ENCODE peak calls at places on chromosome 1, in four cellular contexts. M is endodermal cell; T is CD8-positive, alpha-beta T cell; E is psoas muscle. K is an unnamed sample.

GRCh38 chr1:239811211-239811902 is 280.3 kb upstream of the FMN2 start:
- DNase-seq in E (no peak), T (no peak), M (peak; percentile 93), K (no peak)

GRCh38 chr1:182003953-182004586 is 57.4 kb downstream of the ZNF648 start:
- DNase-seq in M (peak; percentile 72), E (peak; percentile 39), T (no peak), K (no peak)

GRCh38 chr1:218048828-218049227 is 236.3 kb upstream of the RRP15 start:
- DNase-seq in E (no peak), M (no peak), T (no peak), K (no peak)

GRCh38 chr1:168328965-168329364 is 48.3 kb downstream of the TBX19 start:
- DNase-seq in T (no peak), M (no peak), E (no peak), K (no peak)

GRCh38 chr1:115837762-115838421 is 3.0 kb downstream of the NHLH2 start:
- DNase-seq in E (no peak), T (no peak), M (peak; percentile 83), K (peak; percentile 62)

GRCh38 chr1:156508205-156508954 is 7.8 kb upstream of the MEF2D start:
- DNase-seq in M (no peak), E (peak; percentile 94), T (no peak), K (no peak)

GRCh38 chr1:188065917-188066316 is 1237.2 kb downstream of the PLA2G4A start:
- DNase-seq in E (no peak), M (no peak), T (no peak), K (no peak)

GRCh38 chr1:210697185-210697584 is 368.5 kb downstream of the HHAT start:
- DNase-seq in M (peak; percentile 73), E (no peak), T (no peak), K (no peak)

GRCh38 chr1:6360517-6360916 is 33.0 kb downstream of the ACOT7 start:
- DNase-seq in E (no peak), T (no peak), M (no peak), K (no peak)

GRCh38 chr1:199404191-199404590 is 623.3 kb upstream of the NR5A2 start:
- DNase-seq in T (no peak), M (no peak), E (no peak), K (no peak)

GRCh38 chr1:159935719-159936283 is 9.6 kb downstream of the IGSF9 start:
- DNase-seq in M (no peak), E (no peak), T (no peak), K (no peak)

GRCh38 chr1:23643668-23644554 is 47.7 kb upstream of the RPL11 start:
- DNase-seq in E (no peak), T (no peak), M (no peak), K (no peak)

GRCh38 chr1:205183676-205184335 is 27.7 kb downstream of the DSTYK start:
- DNase-seq in T (no peak), E (no peak), M (no peak), K (no peak)

GRCh38 chr1:181413836-181414235 is 69.5 kb upstream of the CACNA1E start:
- DNase-seq in T (no peak), M (no peak), E (no peak), K (no peak)

GRCh38 chr1:48552420-48552819 is 80.4 kb upstream of the SPATA6 start:
- DNase-seq in M (peak; percentile 70), E (no peak), T (no peak), K (peak; percentile 47)

GRCh38 chr1:8660455-8660854 is 157.0 kb downstream of the RERE start:
- DNase-seq in T (no peak), E (peak; percentile 87), M (no peak), K (peak; percentile 84)

GRCh38 chr1:228014235-228014930 is 7.6 kb downstream of the WNT3A start:
- DNase-seq in M (no peak), T (no peak), E (peak; percentile 51), K (peak; percentile 25)

GRCh38 chr1:247111259-247111635 is 7.1 kb upstream of the ZNF669 start:
- DNase-seq in T (no peak), M (no peak), E (no peak), K (no peak)

GRCh38 chr1:247113094-247113497 is 8.9 kb upstream of the ZNF669 start:
- DNase-seq in M (peak; percentile 61), E (no peak), T (no peak), K (no peak)

GRCh38 chr1:247111636-247112478 is 7.7 kb upstream of the ZNF669 start:
- DNase-seq in T (no peak), M (peak; percentile 80), E (peak; percentile 87), K (no peak)

GRCh38 chr1:247113733-247114271 is 9.6 kb upstream of the ZNF669 start:
- DNase-seq in E (no peak), M (no peak), T (no peak), K (no peak)

GRCh38 chr1:247112479-247112781 is 8.3 kb upstream of the ZNF669 start:
- DNase-seq in E (no peak), M (no peak), T (no peak), K (no peak)
- H3K4me3 ChIP-seq in E (peak overlapping the region; percentile 89), M (peak overlapping the region; percentile 78), T (no peak overlapping the region), K (peak overlapping the region; percentile 46)

DNA sequence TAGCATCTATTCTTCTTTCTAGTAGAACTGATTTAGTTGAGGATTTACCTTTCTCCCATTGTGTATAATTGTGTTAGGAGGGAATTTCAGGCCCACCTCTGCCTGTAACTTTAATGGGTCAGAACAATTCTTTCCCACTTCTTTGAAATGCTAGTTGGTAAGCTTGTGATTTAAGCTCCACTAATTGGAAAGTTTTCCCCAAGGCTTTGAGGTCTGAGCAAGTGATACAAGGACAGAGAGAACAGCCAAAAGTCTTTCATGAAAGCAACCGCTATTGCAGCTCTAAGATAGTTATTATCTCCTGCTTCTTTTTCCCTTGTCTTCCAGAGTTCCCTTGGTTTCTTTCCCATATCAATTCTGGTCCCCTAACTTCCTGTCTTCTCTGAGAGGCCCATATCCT is 38.7 kb upstream of the PDC start:
- DNase-seq in M (no peak), E (no peak), T (no peak), K (no peak)
- H3K27ac ChIP-seq in M (no peak overlapping the region), E (no peak overlapping the region), T (no peak overlapping the region), K (no peak overlapping the region)

GRCh38 chr1:45550401-45551305 is at the start of gene AKR1A1:
- DNase-seq in E (peak; percentile 93), M (peak; percentile 96), T (peak; percentile 71), K (peak; percentile 74)
- TF ChIP-seq CTCF in E (no peak), M (no peak), T (no peak), K (no peak)

GRCh38 chr1:55211909-55212308 is 3.3 kb downstream of the USP24 start:
- DNase-seq in E (no peak), M (no peak), T (no peak), K (no peak)
- H3K4me3 ChIP-seq in E (peak overlapping the region; percentile 92), M (peak overlapping the region; percentile 95), T (peak overlapping the region; percentile 62), K (peak overlapping the region; percentile 89)

GRCh38 chr1:22137006-22137720 is 5.7 kb downstream of the WNT4 start:
- DNase-seq in M (peak; percentile 76), E (peak; percentile 28), T (no peak), K (no peak)
- H3K27ac ChIP-seq in M (no peak overlapping the region), E (no peak overlapping the region), T (no peak overlapping the region), K (no peak overlapping the region)

GRCh38 chr1:117059678-117060440 is at the start of gene TTF2:
- DNase-seq in M (peak; percentile 99), E (peak; percentile 92), T (peak; percentile 89), K (peak; percentile 92)
- TF ChIP-seq CTCF in M (peak; percentile 54), E (no peak), T (no peak), K (peak; percentile 35)

DNA sequence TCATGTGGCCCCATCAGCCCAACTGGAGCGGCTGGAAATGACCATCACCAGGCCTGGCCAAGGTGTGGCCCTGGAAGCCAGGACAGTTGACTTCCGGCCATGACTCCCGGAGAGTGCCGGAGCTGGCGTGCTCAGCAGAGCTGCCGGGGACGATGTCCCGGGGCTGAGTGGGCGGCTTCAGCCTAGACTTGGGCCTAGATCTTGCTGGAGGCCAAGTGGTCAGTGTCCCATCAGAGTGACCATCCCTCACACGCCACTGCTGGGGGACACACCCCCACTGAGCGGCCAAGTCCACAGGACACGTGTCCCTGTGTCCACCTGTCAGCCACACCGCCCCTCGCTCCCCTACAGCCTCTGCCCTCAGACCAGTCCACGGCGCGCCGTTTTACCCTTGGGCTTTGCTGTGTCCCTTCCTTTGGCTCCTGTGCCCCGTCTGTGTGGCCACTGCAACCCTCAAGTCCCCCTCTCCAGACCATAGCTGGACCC is 4.0 kb downstream of the FAAP20 start:
- DNase-seq in E (no peak), M (peak; percentile 58), T (no peak), K (no peak)
- H3K4me3 ChIP-seq in E (peak overlapping the region; percentile 72), M (no peak overlapping the region), T (no peak overlapping the region), K (peak overlapping the region; percentile 69)

DNA sequence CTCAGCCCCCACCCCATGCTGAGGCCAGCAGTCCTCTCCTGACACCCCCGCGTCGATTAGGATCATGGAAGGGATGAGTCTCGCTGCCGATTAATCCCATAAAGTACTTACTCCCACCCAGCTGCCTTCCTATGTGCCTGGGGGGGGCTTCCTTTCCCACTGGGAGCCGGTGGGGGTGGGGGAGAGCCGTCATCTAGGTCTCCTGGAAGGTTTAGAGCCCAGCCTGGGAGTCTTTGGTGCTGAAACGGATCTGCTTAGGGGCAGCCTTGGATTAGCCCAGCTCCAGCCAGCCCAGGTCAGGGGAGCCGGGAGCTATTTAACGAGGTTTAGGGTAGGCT is 9.8 kb downstream of the SAMD11 start:
- DNase-seq in E (no peak), T (no peak), M (peak; percentile 53), K (no peak)
- H3K27ac ChIP-seq in E (no peak overlapping the region), T (no peak overlapping the region), M (no peak overlapping the region), K (no peak overlapping the region)

GRCh38 chr1:41493626-41494350 is 9.3 kb upstream of the EDN2 start:
- DNase-seq in E (peak; percentile 52), M (no peak), T (no peak), K (no peak)

GRCh38 chr1:41494351-41495170 is 10.1 kb upstream of the EDN2 start:
- DNase-seq in E (peak; percentile 42), M (no peak), T (no peak), K (no peak)

GRCh38 chr1:41497056-41497440 is 12.6 kb upstream of the EDN2 start:
- DNase-seq in M (no peak), T (no peak), E (peak; percentile 66), K (no peak)

GRCh38 chr1:41496080-41497055 is 11.9 kb upstream of the EDN2 start:
- DNase-seq in M (peak; percentile 95), T (no peak), E (peak; percentile 97), K (peak; percentile 68)

DNA sequence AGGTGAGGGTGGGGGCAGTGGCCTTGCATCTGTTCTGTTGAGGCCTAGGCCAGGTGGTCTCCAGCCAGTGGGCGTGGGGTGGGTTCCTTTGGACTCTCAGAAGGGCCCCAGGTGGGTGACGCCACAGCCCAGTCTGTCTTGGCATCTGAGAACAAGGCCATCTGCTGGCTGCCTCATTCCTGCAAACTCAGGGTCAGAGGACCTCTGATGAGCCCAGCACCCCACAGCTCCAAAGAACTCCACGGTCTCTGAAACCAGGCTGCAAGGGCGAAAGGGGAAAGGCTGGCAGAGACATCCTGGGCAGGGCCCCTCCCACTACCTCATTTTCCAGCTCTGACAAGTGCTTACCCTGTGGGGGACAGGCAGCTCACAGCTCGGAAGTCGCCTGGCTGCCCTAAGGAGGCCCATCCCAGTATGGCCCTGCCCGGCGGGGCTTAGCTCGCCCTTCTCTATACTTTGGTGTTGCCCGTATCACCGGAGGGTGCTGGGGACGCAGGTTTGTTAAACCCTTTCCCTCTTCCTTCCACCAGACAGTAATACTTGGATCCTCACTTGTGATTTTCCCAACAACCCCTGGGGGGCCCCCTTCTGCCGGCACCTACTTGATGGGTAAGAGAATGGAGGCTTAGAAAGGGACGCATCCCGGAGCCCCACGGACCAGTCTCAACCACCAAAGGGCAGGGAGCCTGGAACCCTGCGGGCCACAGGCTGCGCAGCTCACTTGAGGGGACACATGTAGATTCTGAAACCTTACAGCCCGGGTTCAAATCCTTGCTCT is 10.9 kb upstream of the EDN2 start:
- DNase-seq in T (no peak), M (peak; percentile 87), E (peak; percentile 72), K (no peak)
- TF ChIP-seq CTCF in T (no peak), M (peak; percentile 57), E (no peak), K (peak; percentile 11)